ENCODE peak calls at places on chromosome 2, in five cellular contexts. Y is GM23248, F is K562, N is heart left ventricle, R is kidney. A is an unnamed sample.

GRCh38 chr2:42942214-42942989 is 150.0 kb upstream of the HAAO start:
- DNase-seq in Y (no peak), F (no peak), R (no peak), N (no peak), A (no peak)

GRCh38 chr2:100242891-100243670 is 79.2 kb downstream of the LONRF2 start:
- DNase-seq in F (peak), Y (peak), R (no peak), N (peak), A (peak)

GRCh38 chr2:77104554-77104953 is 417.6 kb downstream of the LRRTM4 start:
- DNase-seq in R (no peak), N (no peak), F (no peak), Y (no peak), A (no peak)

GRCh38 chr2:13919981-13920382 is 712.5 kb upstream of the LRATD1 start:
- DNase-seq in Y (peak), R (no peak), F (no peak), N (no peak), A (no peak)

GRCh38 chr2:147441140-147441539 is 403.7 kb upstream of the ACVR2A start:
- DNase-seq in R (no peak), Y (no peak), F (no peak), N (no peak), A (no peak)

GRCh38 chr2:41972179-41972578 is 75.6 kb upstream of the PKDCC start:
- DNase-seq in Y (peak), N (no peak), F (no peak), R (no peak), A (no peak)

GRCh38 chr2:138707424-138708074 is 72.6 kb downstream of the NXPH2 start:
- DNase-seq in F (no peak), R (no peak), Y (peak), N (no peak), A (no peak)

GRCh38 chr2:102177814-102178478 is 8.9 kb upstream of the IL1RL2 start:
- DNase-seq in R (no peak), F (no peak), Y (no peak), N (no peak), A (no peak)

GRCh38 chr2:85705680-85706039 is 11.5 kb downstream of the GNLY start:
- DNase-seq in Y (peak), F (no peak), R (no peak), N (no peak), A (no peak)

GRCh38 chr2:105919826-105920225 is 175.1 kb downstream of the NCK2 start:
- DNase-seq in F (peak), Y (peak), N (no peak), R (no peak), A (peak)

GRCh38 chr2:173401716-173402326 is 47.1 kb downstream of the CDCA7 start:
- DNase-seq in R (no peak), N (no peak), Y (peak), F (no peak), A (no peak)

GRCh38 chr2:239724851-239725550 is 300.1 kb downstream of the NDUFA10 start:
- DNase-seq in F (no peak), Y (no peak), R (no peak), N (peak), A (no peak)

GRCh38 chr2:54310961-54311360 is 54.9 kb upstream of the TSPYL6 start:
- DNase-seq in R (no peak), N (no peak), F (no peak), Y (no peak), A (no peak)

GRCh38 chr2:47720559-47720958 is 62.4 kb upstream of the MSH6 start:
- DNase-seq in N (no peak), Y (no peak), R (no peak), F (no peak), A (no peak)

GRCh38 chr2:105604938-105605337 is 139.8 kb upstream of the NCK2 start:
- DNase-seq in Y (peak), N (peak), F (no peak), R (no peak), A (no peak)

GRCh38 chr2:144441711-144442141 is 78.2 kb downstream of the ZEB2 start:
- DNase-seq in N (no peak), Y (no peak), F (peak), R (no peak), A (no peak)

GRCh38 chr2:204335642-204336041 is 209.6 kb upstream of the PARD3B start:
- DNase-seq in Y (no peak), N (no peak), R (no peak), F (no peak), A (no peak)

GRCh38 chr2:207936380-207936779 is 88.9 kb downstream of the PLEKHM3 start:
- DNase-seq in N (no peak), Y (no peak), R (no peak), F (no peak), A (no peak)

GRCh38 chr2:47312504-47312875 is 90.5 kb upstream of the MSH2 start:
- DNase-seq in R (no peak), N (no peak), F (no peak), Y (no peak), A (no peak)

GRCh38 chr2:187383043-187383800 is 64.8 kb downstream of the CALCRL start:
- DNase-seq in N (no peak), F (no peak), Y (no peak), R (no peak), A (no peak)

GRCh38 chr2:29011650-29012060 is 30.6 kb downstream of the TOGARAM2 start:
- DNase-seq in R (peak), Y (no peak), N (peak), F (no peak), A (peak)

GRCh38 chr2:134232868-134233732 is 20.8 kb upstream of the MGAT5 start:
- DNase-seq in R (no peak), Y (peak), N (no peak), F (no peak), A (peak)

DNA sequence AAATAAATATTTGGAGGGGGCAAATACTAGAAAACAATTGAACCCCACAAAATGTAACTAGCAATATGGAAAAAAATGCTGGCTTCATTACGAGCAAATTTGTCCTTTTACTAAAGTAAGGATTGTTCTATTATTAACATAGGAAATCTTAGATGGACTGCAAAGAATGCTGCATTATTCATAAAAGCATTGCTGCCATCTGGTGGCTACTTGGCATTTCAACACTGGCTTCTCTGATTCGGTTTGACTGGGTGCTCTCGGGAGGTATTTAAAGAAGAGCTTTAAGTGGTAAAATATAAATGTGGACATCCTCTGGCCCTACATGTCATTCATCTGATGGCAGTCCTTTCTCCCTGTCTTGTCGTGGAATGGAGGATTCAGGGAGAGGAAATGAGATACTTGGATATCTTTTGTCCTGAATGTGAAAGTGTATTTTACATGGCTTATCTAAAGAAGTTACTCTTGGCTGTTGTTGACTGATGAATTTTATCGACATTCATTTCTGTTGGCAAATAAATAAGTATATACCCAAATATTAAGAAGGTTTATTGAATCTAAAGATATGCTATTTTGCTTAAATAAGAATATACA is 130.2 kb downstream of the ARHGAP15 start:
- DNase-seq in F (peak), R (no peak), N (peak), Y (peak), A (peak)
- H3K27ac ChIP-seq in F (no peak), R (no peak), N (no peak), Y (no peak), A (peak)

DNA sequence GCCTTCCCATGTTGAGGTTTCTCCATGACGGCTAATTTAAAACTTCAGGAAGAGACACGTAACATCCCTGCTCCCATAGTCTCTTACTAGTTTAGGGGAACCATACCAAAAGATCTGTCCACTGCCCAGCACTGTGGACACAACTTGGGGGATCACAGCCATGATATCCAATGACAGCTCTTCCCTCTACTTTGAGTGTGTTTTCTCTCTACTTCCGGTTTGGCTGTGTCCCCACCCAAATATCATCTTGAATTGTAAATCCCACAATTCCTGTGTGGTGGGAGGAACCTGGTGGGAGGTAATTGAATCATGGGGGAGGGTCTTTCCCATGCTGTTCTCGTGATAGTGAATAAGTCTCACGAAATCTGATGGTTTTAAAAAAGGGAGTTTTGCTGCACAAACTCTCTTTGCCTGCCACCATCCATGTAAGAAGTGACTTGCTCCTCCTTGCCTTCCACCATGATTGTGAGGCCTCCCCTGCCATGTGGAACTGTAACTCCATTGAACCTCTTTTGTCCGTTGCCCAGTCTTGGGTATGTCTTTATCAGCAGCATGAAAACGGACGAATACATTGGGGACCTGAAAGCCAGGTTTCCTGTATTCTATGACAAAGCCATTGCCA is 1.6 kb upstream of the MGAT4A start:
- DNase-seq in Y (no peak), N (no peak), F (no peak), R (no peak), A (no peak)
- H3K4me3 ChIP-seq in Y (no peak), N (peak), F (no peak), R (peak), A (peak)

GRCh38 chr2:9656270-9656766 is 25.5 kb upstream of the YWHAQ start:
- DNase-seq in Y (peak), N (no peak), R (no peak), F (no peak), A (peak)
- H3K27ac ChIP-seq in Y (peak), N (no peak), R (no peak), F (no peak), A (no peak)

DNA sequence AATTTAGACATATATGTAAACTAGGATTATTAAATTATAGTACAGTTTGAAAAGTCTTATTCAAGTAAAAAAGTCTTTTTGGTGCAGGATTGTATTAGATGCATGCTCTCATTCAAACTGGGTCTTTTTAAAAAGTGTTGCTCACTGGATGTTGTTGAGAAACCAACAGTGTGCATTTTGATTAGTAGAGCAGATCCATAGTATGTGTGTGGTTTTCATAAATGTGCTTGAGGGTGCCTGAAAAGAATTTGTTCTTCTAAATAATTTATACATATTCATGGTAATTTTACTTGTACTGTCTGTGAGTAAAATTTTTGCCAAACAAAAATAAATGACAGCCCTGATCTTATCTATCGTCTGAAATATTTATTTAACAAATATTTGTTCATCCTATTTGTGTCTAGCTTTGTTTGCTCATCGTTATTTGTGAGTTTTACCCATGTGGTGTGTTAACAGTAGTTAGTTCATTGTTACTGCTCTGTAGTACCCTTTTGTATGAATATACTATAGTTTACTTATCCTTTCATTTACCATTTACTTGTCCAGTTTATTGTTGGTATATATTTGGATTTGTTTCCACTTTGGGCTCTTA is 50.4 kb downstream of the PTPN4 start:
- DNase-seq in N (no peak), F (no peak), Y (no peak), R (no peak), A (no peak)
- H3K4me3 ChIP-seq in N (no peak), F (no peak), Y (peak), R (no peak), A (no peak)

DNA sequence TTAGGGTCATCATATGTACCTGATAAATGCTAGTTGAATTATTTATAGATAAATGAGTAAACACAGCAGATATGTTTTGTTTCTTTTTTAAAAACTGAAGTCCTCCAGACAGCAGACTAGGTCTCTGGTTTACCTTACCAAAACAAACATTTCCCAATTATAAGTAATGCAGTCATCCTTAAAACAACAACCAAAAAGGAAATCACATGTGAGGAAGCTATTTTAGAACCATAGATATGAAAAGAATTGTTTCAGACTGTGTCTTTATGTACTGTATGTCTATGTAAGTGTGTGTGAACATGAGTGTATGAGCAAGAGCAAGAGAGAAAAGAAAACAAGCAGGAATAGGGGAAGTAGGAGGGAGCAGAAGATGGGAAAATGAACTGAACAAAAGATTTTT is 441.0 kb downstream of the CPS1 start:
- DNase-seq in Y (no peak), N (no peak), R (no peak), F (no peak), A (no peak)
- H3K27ac ChIP-seq in Y (no peak), N (no peak), R (no peak), F (no peak), A (no peak)

GRCh38 chr2:210225461-210225798 is 183 bp upstream of the ACADL start:
- DNase-seq in R (no peak), N (no peak), Y (peak), F (no peak), A (no peak)
- H3K4me3 ChIP-seq in R (peak), N (peak), Y (peak), F (no peak), A (no peak)

GRCh38 chr2:150618215-150618905 is 130.9 kb upstream of the RND3 start:
- DNase-seq in Y (peak), F (no peak), N (no peak), R (no peak), A (no peak)

GRCh38 chr2:150620860-150621259 is 133.4 kb upstream of the RND3 start:
- DNase-seq in R (no peak), F (no peak), N (no peak), Y (peak), A (no peak)

GRCh38 chr2:150619607-150620330 is 132.3 kb upstream of the RND3 start:
- DNase-seq in Y (peak), N (no peak), F (no peak), R (peak), A (no peak)

GRCh38 chr2:150621800-150622199 is 134.3 kb upstream of the RND3 start:
- DNase-seq in Y (peak), F (no peak), R (no peak), N (no peak), A (no peak)

DNA sequence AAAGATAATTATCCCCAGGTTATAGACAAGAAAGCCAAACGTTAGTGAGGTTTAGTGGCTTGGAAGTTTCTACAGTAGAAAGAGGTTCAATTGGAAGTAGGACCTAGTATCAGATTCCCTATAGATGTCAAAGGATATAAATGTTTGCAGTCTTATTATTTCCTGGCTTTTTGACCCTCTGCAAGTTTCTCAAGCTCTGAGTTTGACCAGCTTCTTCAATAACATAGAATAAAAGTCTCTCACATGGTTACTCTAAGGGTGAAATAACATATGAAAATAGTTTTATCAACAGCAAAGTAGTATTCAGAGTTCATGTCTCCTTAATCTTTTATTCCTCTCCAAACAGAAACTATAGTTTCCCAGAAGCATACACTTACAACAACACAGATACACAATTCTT is 132.9 kb upstream of the RND3 start:
- DNase-seq in N (no peak), Y (no peak), F (no peak), R (no peak), A (no peak)
- H3K27ac ChIP-seq in N (peak), Y (peak), F (no peak), R (no peak), A (no peak)